ENCODE peak calls at places on chromosome 3, in seven cellular contexts. Z, V, Q, I, E, L and K are unnamed samples.

GRCh38 chr3:127387119-127387518 is 99.3 kb upstream of the PRR20G start:
- DNase-seq in Z (no peak), V (no peak), Q (no peak), I (no peak), E (no peak), L (no peak), K (peak; percentile 47)

GRCh38 chr3:112813723-112814171 is 32.9 kb downstream of the CD200R1L start:
- DNase-seq in Z (no peak), V (no peak), Q (no peak), I (no peak), E (no peak), L (no peak), K (no peak)

GRCh38 chr3:40021338-40021737 is 211.9 kb downstream of the MYRIP start:
- DNase-seq in Z (no peak), V (no peak), Q (no peak), I (no peak), E (no peak), L (no peak), K (no peak)

GRCh38 chr3:149542375-149543312 is 68.1 kb downstream of the TM4SF4 start:
- DNase-seq in Z (no peak), V (no peak), Q (no peak), I (no peak), E (no peak), L (peak; percentile 74), K (no peak)

GRCh38 chr3:142209655-142210054 is 15.7 kb downstream of the GK5 start:
- DNase-seq in Z (no peak), V (no peak), Q (no peak), I (no peak), E (no peak), L (no peak), K (no peak)

GRCh38 chr3:194069421-194070219 is 66.3 kb upstream of the HES1 start:
- DNase-seq in Z (no peak), V (no peak), Q (no peak), I (no peak), E (no peak), L (no peak), K (no peak)

GRCh38 chr3:195207731-195208130 is 63.2 kb downstream of the XXYLT1 start:
- DNase-seq in Z (no peak), V (no peak), Q (no peak), I (no peak), E (no peak), L (no peak), K (no peak)

GRCh38 chr3:104982130-104982529 is 384.6 kb upstream of the ALCAM start:
- DNase-seq in Z (no peak), V (no peak), Q (no peak), I (no peak), E (no peak), L (no peak), K (no peak)

GRCh38 chr3:52614689-52615088 is 71.0 kb downstream of the PBRM1 start:
- DNase-seq in Z (no peak), V (no peak), Q (no peak), I (no peak), E (no peak), L (no peak), K (no peak)

GRCh38 chr3:196280689-196281463 is 6.7 kb downstream of the PCYT1A start:
- DNase-seq in Z (no peak), V (no peak), Q (no peak), I (no peak), E (no peak), L (no peak), K (no peak)